ENCODE peak calls at places on chromosomes 5 and 9, in eight cellular contexts. X is NCI-H1092 treated with DMSO at 0.1 percent for 48 hours, A is HuH-7.5, S is T-helper 17 cell, W is HCT116, U is nephron progenitor cell, T is RWPE2, R is amniotic epithelial cell. L is an unnamed sample.

GRCh38 chr5:67538343-67538670 is 341.7 kb upstream of the CD180 start:
- DNase-seq in X (no peak), A (no peak), S (no peak), W (no peak), U (peak), T (no peak), R (no peak), L (no peak)

GRCh38 chr9:133524146-133524545 is 613 bp downstream of the MYMK start:
- DNase-seq in X (no peak), A (no peak), S (no peak), W (no peak), U (no peak), T (no peak), R (no peak), L (no peak)

GRCh38 chr9:69554945-69555344 is 117.2 kb downstream of the APBA1 start:
- DNase-seq in X (no peak), A (no peak), S (no peak), W (no peak), U (no peak), T (no peak), R (peak), L (no peak)

GRCh38 chr9:2116073-2116472 is 100.9 kb downstream of the SMARCA2 start:
- DNase-seq in X (no peak), A (peak), S (no peak), W (peak), U (no peak), T (no peak), R (no peak), L (no peak)

GRCh38 chr5:89901983-89902382 is 507.6 kb downstream of the CETN3 start:
- DNase-seq in X (peak), A (no peak), S (no peak), W (no peak), U (no peak), T (no peak), R (no peak), L (peak)

GRCh38 chr5:167063788-167064187 is 1227.7 kb upstream of the WWC1 start:
- DNase-seq in X (no peak), A (no peak), S (no peak), W (no peak), U (no peak), T (no peak), R (no peak), L (no peak)

GRCh38 chr9:135087899-135088347 is 455 bp downstream of the OLFM1 start:
- DNase-seq in X (no peak), A (no peak), S (no peak), W (no peak), U (peak), T (no peak), R (no peak), L (no peak)

GRCh38 chr5:81006955-81007636 is 46.9 kb downstream of the RASGRF2 start:
- DNase-seq in X (no peak), A (no peak), S (no peak), W (no peak), U (no peak), T (no peak), R (no peak), L (no peak)

GRCh38 chr9:122180633-122181032 is 20.9 kb downstream of the MORN5 start:
- DNase-seq in X (no peak), A (no peak), S (no peak), W (peak), U (no peak), T (no peak), R (peak), L (no peak)

GRCh38 chr5:2374703-2375102 is 376.8 kb downstream of the IRX2 start:
- DNase-seq in X (no peak), A (no peak), S (no peak), W (no peak), U (no peak), T (no peak), R (no peak), L (no peak)

GRCh38 chr9:36426945-36427344 is 26.9 kb upstream of the RNF38 start:
- DNase-seq in X (no peak), A (no peak), S (no peak), W (no peak), U (no peak), T (no peak), R (peak), L (no peak)

GRCh38 chr9:133635098-133635497 is 1.1 kb upstream of the DBH start:
- DNase-seq in X (no peak), A (no peak), S (no peak), W (no peak), U (no peak), T (no peak), R (no peak), L (no peak)

GRCh38 chr9:113570106-113570505 is 106.6 kb downstream of the RGS3 start:
- DNase-seq in X (no peak), A (no peak), S (no peak), W (no peak), U (no peak), T (peak), R (no peak), L (no peak)

GRCh38 chr5:57592236-57592635 is 109.6 kb upstream of the ACTBL2 start:
- DNase-seq in X (no peak), A (no peak), S (no peak), W (no peak), U (no peak), T (no peak), R (no peak), L (no peak)

GRCh38 chr9:84445737-84446136 is 105.2 kb upstream of the SLC28A3 start:
- DNase-seq in X (no peak), A (no peak), S (no peak), W (no peak), U (no peak), T (no peak), R (no peak), L (no peak)

GRCh38 chr5:142784405-142784955 is 14.3 kb downstream of the ARHGAP26 start:
- DNase-seq in X (no peak), A (no peak), S (no peak), W (no peak), U (no peak), T (no peak), R (no peak), L (no peak)

GRCh38 chr9:104074876-104075275 is 19.2 kb upstream of the SMC2 start:
- DNase-seq in X (no peak), A (no peak), S (no peak), W (no peak), U (no peak), T (no peak), R (peak), L (no peak)

GRCh38 chr5:138873096-138873885 is 1.8 kb downstream of the LRRTM2 start:
- DNase-seq in X (no peak), A (no peak), S (no peak), W (no peak), U (no peak), T (no peak), R (no peak), L (peak)

GRCh38 chr9:112020680-112021596 is 124.3 kb downstream of the UGCG start:
- DNase-seq in X (no peak), A (no peak), S (no peak), W (peak), U (no peak), T (no peak), R (peak), L (no peak)

GRCh38 chr9:6415266-6415665 is 2.3 kb downstream of the UHRF2 start:
- DNase-seq in X (no peak), A (no peak), S (no peak), W (no peak), U (no peak), T (no peak), R (no peak), L (no peak)